ENCODE peak calls at places on chromosome 16, in four cellular contexts. O is K562, F is GM12878, M is H1. E is an unnamed sample.

GRCh38 chr16:14334366-14335105 is 263.4 kb downstream of the MRTFB start:
- DNase-seq in F (no peak), O (no peak), M (no peak), E (no peak)

GRCh38 chr16:27859020-27859419 is 204.5 kb downstream of the GSG1L start:
- DNase-seq in O (peak; percentile 14), M (peak; percentile 71), F (no peak), E (no peak)

GRCh38 chr16:12323007-12323699 is 346.6 kb downstream of the SNX29 start:
- DNase-seq in F (peak; percentile 43), O (no peak), M (no peak), E (no peak)

GRCh38 chr16:81492307-81492706 is 47.7 kb downstream of the CMIP start:
- DNase-seq in F (no peak), O (no peak), M (no peak), E (no peak)

GRCh38 chr16:48256579-48257177 is 9.3 kb upstream of the ABCC11 start:
- DNase-seq in O (no peak), F (no peak), M (no peak), E (no peak)

GRCh38 chr16:12087901-12088364 is 111.4 kb downstream of the SNX29 start:
- DNase-seq in F (no peak), O (no peak), M (no peak), E (no peak)

GRCh38 chr16:49780436-49780835 is 75.5 kb downstream of the ZNF423 start:
- DNase-seq in F (no peak), O (no peak), M (no peak), E (no peak)

GRCh38 chr16:84833542-84834402 is 14.0 kb downstream of the CRISPLD2 start:
- DNase-seq in F (no peak), M (no peak), O (no peak), E (no peak)

GRCh38 chr16:70160388-70160787 is 13.2 kb upstream of the CLEC18C start:
- DNase-seq in M (no peak), F (no peak), O (peak; percentile 17), E (no peak)

GRCh38 chr16:85437161-85438052 is 175.7 kb upstream of the GSE1 start:
- DNase-seq in M (no peak), F (no peak), O (peak; percentile 85), E (no peak)

GRCh38 chr16:25747160-25747758 is 55.5 kb downstream of the HS3ST4 start:
- DNase-seq in O (peak; percentile 15), F (no peak), M (peak; percentile 79), E (no peak)

GRCh38 chr16:77759821-77760220 is 28.5 kb upstream of the VAT1L start:
- DNase-seq in F (no peak), M (no peak), O (no peak), E (peak; percentile 38)

GRCh38 chr16:19872179-19872863 is 12.3 kb downstream of the GPRC5B start:
- DNase-seq in M (no peak), F (no peak), O (no peak), E (no peak)

GRCh38 chr16:12760819-12761611 is 42.7 kb downstream of the CPPED1 start:
- DNase-seq in F (no peak), O (no peak), M (no peak), E (no peak)

GRCh38 chr16:56336711-56337110 is 88.6 kb downstream of the AMFR start:
- DNase-seq in F (no peak), O (no peak), M (no peak), E (no peak)

GRCh38 chr16:19130852-19131808 is 17.4 kb downstream of the ITPRIPL2 start:
- DNase-seq in F (no peak), M (no peak), O (no peak), E (peak; percentile 82)

GRCh38 chr16:714558-715447 is at the start of gene METRN:
- DNase-seq in F (no peak), O (peak; percentile 88), M (peak; percentile 95), E (peak; percentile 78)

GRCh38 chr16:12228607-12229499 is 252.3 kb downstream of the SNX29 start:
- DNase-seq in M (peak; percentile 80), O (peak; percentile 59), F (no peak), E (peak; percentile 71)

GRCh38 chr16:27924411-27925118 is 138.9 kb downstream of the GSG1L start:
- DNase-seq in O (no peak), F (no peak), M (no peak), E (no peak)

GRCh38 chr16:48492131-48492530 is 106.9 kb upstream of the SIAH1 start:
- DNase-seq in F (no peak), M (no peak), O (no peak), E (peak; percentile 63)

GRCh38 chr16:24289301-24289700 is 33.2 kb downstream of the CACNG3 start:
- DNase-seq in O (no peak), F (no peak), M (no peak), E (no peak)

GRCh38 chr16:23842137-23842600 is 6.4 kb downstream of the PRKCB start:
- DNase-seq in O (no peak), F (peak; percentile 96), M (no peak), E (no peak)

GRCh38 chr16:29192329-29193247 is 207.7 kb downstream of the LAT start:
- DNase-seq in F (no peak), O (peak; percentile 35), M (peak; percentile 48), E (no peak)

GRCh38 chr16:81544261-81544660 is 99.7 kb downstream of the CMIP start:
- DNase-seq in F (no peak), O (no peak), M (no peak), E (no peak)

GRCh38 chr16:31083556-31083955 is 5.2 kb downstream of the PRSS53 start:
- DNase-seq in M (no peak), O (no peak), F (no peak), E (no peak)

GRCh38 chr16:31382485-31383161 is 10.5 kb upstream of the ITGAD start:
- DNase-seq in O (peak; percentile 71), M (peak; percentile 88), F (no peak), E (peak; percentile 40)

GRCh38 chr16:81668243-81669097 is 110.6 kb upstream of the PLCG2 start:
- DNase-seq in F (no peak), O (no peak), M (no peak), E (no peak)

GRCh38 chr16:78289368-78289767 is 189.9 kb downstream of the WWOX start:
- DNase-seq in F (no peak), M (no peak), O (no peak), E (no peak)

GRCh38 chr16:14473488-14473887 is 156.6 kb downstream of the PARN start:
- DNase-seq in F (no peak), O (no peak), M (no peak), E (no peak)

GRCh38 chr16:79076039-79076767 is 524.3 kb downstream of the MAF start:
- DNase-seq in F (no peak), M (no peak), O (no peak), E (no peak)

GRCh38 chr16:64589836-64590235 is 532.0 kb downstream of the CDH11 start:
- DNase-seq in F (no peak), M (no peak), O (no peak), E (peak; percentile 69)

GRCh38 chr16:60414617-60415016 is 1621.6 kb downstream of the CDH8 start:
- DNase-seq in O (no peak), M (no peak), F (no peak), E (no peak)

GRCh38 chr16:66366433-66367299 is at the start of gene CDH5:
- DNase-seq in F (no peak), O (no peak), M (no peak), E (no peak)

GRCh38 chr16:35252356-35252936 is 1793.0 kb downstream of the TP53TG3F start:
- DNase-seq in O (no peak), M (no peak), F (no peak), E (peak; percentile 1)

GRCh38 chr16:51237207-51237606 is 86.1 kb upstream of the SALL1 start:
- DNase-seq in O (no peak), M (no peak), F (no peak), E (no peak)

GRCh38 chr16:1929105-1929504 is 10.9 kb upstream of the HS3ST6 start:
- DNase-seq in M (no peak), O (peak; percentile 62), F (no peak), E (no peak)

GRCh38 chr16:88591577-88592021 is 21.4 kb downstream of the ZC3H18 start:
- DNase-seq in O (no peak), F (peak; percentile 90), M (no peak), E (peak; percentile 8)
- TF ChIP-seq RAD21 in O (no peak), F (no peak), M (no peak), E (no peak)

DNA sequence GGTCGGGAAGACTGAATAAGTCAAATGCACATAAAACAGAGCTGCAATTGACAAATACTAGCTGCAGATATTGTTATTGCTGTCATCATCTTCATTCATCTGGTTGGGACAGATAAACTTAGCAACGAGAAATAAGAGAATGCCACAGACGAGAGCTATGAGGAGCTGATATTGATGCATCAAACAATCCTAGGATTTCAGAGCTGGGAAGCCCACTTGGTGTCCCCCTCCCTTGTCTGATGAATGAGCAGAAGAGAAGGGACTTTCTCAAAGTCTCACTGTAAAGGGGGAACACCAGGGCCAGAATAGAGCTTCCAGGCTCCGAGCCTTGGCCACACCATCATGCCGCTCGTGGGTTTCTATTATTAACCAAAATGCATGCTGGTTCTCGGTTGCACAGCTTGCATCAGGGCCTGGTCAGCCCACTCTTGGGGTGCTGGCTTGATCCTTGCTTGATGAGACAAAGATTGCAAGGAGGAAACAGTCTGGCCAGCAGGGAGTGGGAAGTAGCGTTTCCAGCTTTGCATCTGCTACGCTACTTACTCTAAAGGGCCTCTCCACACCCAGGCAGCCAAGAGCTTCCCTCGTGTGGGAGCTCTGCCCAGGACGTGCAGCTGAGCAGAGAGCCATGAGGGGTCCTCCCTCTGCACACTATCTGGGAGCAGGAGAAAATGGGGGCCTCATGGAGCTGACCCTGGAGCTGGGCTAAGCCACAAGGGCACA is 28.4 kb upstream of the EMP2 start:
- DNase-seq in M (no peak), O (no peak), F (no peak), E (no peak)
- TF ChIP-seq CHD1 in M (no peak), O (no peak), F (no peak), E (no peak)

DNA sequence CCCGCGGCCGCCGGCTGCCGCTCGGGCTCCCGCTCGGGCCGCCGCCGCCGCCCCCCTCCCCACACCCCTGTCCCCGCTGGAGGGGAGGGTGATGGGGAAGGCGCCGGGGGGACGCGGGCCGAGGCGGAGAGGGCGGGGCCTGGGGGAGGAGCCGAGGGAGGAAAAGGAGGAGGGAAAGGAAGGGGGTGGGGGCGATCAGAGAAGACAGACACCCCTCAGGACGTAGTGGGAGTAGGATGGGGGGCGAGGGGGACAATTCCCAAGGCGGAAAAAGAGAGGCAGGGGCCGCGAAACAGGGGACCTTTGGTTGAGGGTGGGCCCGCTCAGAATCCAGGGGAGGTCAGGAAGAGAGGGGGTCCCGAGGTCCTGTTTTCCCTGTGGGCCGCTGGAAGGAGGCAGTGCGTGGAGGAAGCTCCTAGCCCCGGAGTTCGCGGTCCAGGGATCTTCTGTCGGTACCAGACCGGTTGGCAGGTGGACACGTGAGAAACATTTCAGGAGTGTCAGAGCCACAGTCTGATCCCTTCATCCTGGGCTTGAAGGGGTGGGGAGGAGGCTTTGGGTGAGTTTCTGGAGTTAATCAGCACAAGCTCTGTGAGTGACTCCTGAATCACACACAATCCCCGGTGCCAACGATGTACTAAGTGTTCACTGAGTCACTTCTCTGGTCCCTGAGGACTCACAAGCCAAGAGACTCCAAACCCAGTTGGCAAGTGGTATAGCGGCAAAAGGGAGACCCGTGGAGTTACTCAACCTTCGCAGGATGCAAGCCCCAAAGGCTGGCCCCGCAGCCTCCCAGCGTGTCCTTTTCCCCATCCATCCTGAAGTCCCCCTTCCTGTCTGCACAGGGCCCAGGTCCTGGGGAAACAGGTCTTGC is at the start of gene XYLT1:
- DNase-seq in M (peak; percentile 81), F (no peak), O (peak; percentile 45), E (peak; percentile 94)
- TF ChIP-seq RAD21 in M (no peak), F (no peak), O (no peak), E (peak; percentile 14)

DNA sequence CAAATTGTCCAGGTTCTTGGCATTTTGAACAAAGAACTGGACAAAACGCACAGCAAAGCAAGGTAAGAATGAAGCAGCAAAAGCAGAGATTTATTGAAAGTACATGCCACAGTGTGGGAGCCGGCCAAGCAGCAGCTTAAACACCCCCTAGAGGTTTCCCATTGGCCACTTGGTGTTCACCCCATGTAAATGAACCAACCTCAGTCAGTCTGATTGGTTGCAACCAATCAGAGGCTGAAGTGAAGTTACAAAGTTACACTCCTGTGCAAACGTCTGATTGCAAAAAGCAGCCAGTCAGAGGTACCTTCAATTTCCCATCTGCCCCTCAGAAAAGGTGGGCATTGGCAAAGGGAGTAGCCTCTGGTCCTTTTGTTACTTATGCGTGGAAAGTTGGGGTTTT is 8.8 kb upstream of the ZNF263 start:
- DNase-seq in O (no peak), F (no peak), M (no peak), E (peak; percentile 30)
- TF ChIP-seq CHD1 in O (no peak), F (no peak), M (no peak), E (no peak)